ENCODE peak calls at places on chromosomes 13 and 19, in six cellular contexts. One of them, this sample, is unnamed.

GRCh38 chr19:48925240-48925843 is 8.2 kb upstream of the DHDH start:
- DNase-seq in PC-3: peak
- DNase-seq in MM.1S: no peak
- DNase-seq in neural progenitor cell: no peak
- DNase-seq in OCI-LY7: no peak
- DNase-seq in GM23338: no peak
- DNase-seq in this sample: peak

GRCh38 chr13:26051231-26052135 is at the start of gene SHISA2:
- DNase-seq in MM.1S: peak
- DNase-seq in GM23338: peak
- DNase-seq in PC-3: peak
- DNase-seq in OCI-LY7: no peak
- DNase-seq in neural progenitor cell: peak
- DNase-seq in this sample: peak

GRCh38 chr13:20873348-20873747 is 29.2 kb downstream of the XPO4 start:
- DNase-seq in PC-3: peak
- DNase-seq in GM23338: no peak
- DNase-seq in neural progenitor cell: peak
- DNase-seq in MM.1S: no peak
- DNase-seq in OCI-LY7: no peak
- DNase-seq in this sample: no peak

GRCh38 chr19:35775298-35776101 is at the start of gene ARHGAP33:
- DNase-seq in GM23338: peak
- DNase-seq in neural progenitor cell: peak
- DNase-seq in MM.1S: peak
- DNase-seq in PC-3: peak
- DNase-seq in OCI-LY7: peak
- DNase-seq in this sample: peak

GRCh38 chr13:28421674-28422410 is 73.1 kb downstream of the FLT1 start:
- DNase-seq in GM23338: no peak
- DNase-seq in neural progenitor cell: no peak
- DNase-seq in OCI-LY7: no peak
- DNase-seq in PC-3: no peak
- DNase-seq in MM.1S: no peak
- DNase-seq in this sample: no peak

GRCh38 chr19:19655641-19656343 is 7.7 kb downstream of the ATP13A1 start:
- DNase-seq in GM23338: no peak
- DNase-seq in MM.1S: no peak
- DNase-seq in PC-3: no peak
- DNase-seq in OCI-LY7: no peak
- DNase-seq in neural progenitor cell: no peak
- DNase-seq in this sample: no peak

GRCh38 chr13:38821753-38822551 is 135.1 kb downstream of the FREM2 start:
- DNase-seq in neural progenitor cell: no peak
- DNase-seq in OCI-LY7: no peak
- DNase-seq in PC-3: no peak
- DNase-seq in MM.1S: peak
- DNase-seq in GM23338: no peak
- DNase-seq in this sample: no peak

GRCh38 chr13:42458193-42458592 is 115.8 kb upstream of the TNFSF11 start:
- DNase-seq in OCI-LY7: no peak
- DNase-seq in MM.1S: no peak
- DNase-seq in neural progenitor cell: no peak
- DNase-seq in GM23338: no peak
- DNase-seq in PC-3: no peak
- DNase-seq in this sample: no peak

GRCh38 chr19:45402469-45403070 is 2.3 kb downstream of the PPP1R13L start:
- DNase-seq in PC-3: no peak
- DNase-seq in GM23338: peak
- DNase-seq in neural progenitor cell: peak
- DNase-seq in OCI-LY7: no peak
- DNase-seq in MM.1S: no peak
- DNase-seq in this sample: peak

GRCh38 chr13:102978168-102978567 is 88.0 kb downstream of the SLC10A2 start:
- DNase-seq in PC-3: no peak
- DNase-seq in neural progenitor cell: no peak
- DNase-seq in OCI-LY7: no peak
- DNase-seq in MM.1S: no peak
- DNase-seq in GM23338: no peak
- DNase-seq in this sample: no peak

GRCh38 chr19:6100284-6100915 is 9.9 kb downstream of the RFX2 start:
- DNase-seq in PC-3: no peak
- DNase-seq in GM23338: peak
- DNase-seq in neural progenitor cell: no peak
- DNase-seq in OCI-LY7: no peak
- DNase-seq in MM.1S: peak
- DNase-seq in this sample: no peak

GRCh38 chr13:101455863-101456262 is 3.4 kb downstream of the ITGBL1 start:
- DNase-seq in MM.1S: no peak
- DNase-seq in GM23338: peak
- DNase-seq in OCI-LY7: no peak
- DNase-seq in PC-3: peak
- DNase-seq in neural progenitor cell: no peak
- DNase-seq in this sample: peak

GRCh38 chr13:111474136-111475002 is 153.9 kb downstream of the TEX29 start:
- DNase-seq in MM.1S: no peak
- DNase-seq in PC-3: peak
- DNase-seq in OCI-LY7: peak
- DNase-seq in neural progenitor cell: peak
- DNase-seq in GM23338: peak
- DNase-seq in this sample: peak

GRCh38 chr13:39612023-39612637 is 9.1 kb upstream of the LHFPL6 start:
- DNase-seq in MM.1S: peak
- DNase-seq in OCI-LY7: peak
- DNase-seq in GM23338: peak
- DNase-seq in PC-3: peak
- DNase-seq in neural progenitor cell: peak
- DNase-seq in this sample: peak

GRCh38 chr13:30766957-30767603 is 31.7 kb downstream of the ALOX5AP start:
- DNase-seq in GM23338: no peak
- DNase-seq in OCI-LY7: peak
- DNase-seq in neural progenitor cell: no peak
- DNase-seq in MM.1S: no peak
- DNase-seq in PC-3: no peak
- DNase-seq in this sample: peak

DNA sequence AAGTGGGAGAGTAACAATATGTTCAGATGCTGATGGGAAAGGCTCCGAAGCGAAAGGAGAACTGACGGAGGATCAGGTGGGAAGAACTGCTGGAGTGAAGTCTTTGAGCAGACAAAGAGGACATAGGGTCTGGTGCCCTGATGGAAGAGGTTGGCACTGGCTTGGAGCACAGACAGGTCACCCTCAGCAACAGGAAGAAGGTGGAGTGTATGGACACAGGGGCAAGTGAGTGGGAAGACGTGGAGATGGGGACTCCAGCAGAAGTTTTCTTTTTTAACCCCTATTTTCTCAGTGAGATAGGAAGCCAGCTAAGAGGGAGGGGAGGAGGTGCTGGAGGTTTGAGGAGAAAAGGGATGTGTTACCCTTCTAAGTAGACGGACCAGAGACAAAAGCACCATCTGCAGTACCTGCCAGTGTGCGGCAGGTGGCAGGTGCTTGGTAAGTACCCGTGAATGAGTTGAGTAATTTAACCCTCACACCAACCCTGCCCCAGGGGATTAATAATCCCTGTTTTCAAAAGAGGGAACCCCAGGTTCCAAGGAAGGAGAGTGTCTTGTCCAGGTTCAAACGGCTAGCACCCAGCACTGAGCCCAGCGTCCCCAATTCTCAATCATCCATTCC is 11.2 kb downstream of the HAS1 start:
- DNase-seq in OCI-LY7: peak
- DNase-seq in MM.1S: no peak
- DNase-seq in PC-3: peak
- DNase-seq in neural progenitor cell: peak
- DNase-seq in GM23338: peak
- DNase-seq in this sample: peak
- TF ChIP-seq CTCF in OCI-LY7: peak
- TF ChIP-seq CTCF in MM.1S: no peak
- TF ChIP-seq CTCF in PC-3: peak
- TF ChIP-seq CTCF in neural progenitor cell: peak
- TF ChIP-seq CTCF in GM23338: peak
- TF ChIP-seq CTCF in this sample: peak

DNA sequence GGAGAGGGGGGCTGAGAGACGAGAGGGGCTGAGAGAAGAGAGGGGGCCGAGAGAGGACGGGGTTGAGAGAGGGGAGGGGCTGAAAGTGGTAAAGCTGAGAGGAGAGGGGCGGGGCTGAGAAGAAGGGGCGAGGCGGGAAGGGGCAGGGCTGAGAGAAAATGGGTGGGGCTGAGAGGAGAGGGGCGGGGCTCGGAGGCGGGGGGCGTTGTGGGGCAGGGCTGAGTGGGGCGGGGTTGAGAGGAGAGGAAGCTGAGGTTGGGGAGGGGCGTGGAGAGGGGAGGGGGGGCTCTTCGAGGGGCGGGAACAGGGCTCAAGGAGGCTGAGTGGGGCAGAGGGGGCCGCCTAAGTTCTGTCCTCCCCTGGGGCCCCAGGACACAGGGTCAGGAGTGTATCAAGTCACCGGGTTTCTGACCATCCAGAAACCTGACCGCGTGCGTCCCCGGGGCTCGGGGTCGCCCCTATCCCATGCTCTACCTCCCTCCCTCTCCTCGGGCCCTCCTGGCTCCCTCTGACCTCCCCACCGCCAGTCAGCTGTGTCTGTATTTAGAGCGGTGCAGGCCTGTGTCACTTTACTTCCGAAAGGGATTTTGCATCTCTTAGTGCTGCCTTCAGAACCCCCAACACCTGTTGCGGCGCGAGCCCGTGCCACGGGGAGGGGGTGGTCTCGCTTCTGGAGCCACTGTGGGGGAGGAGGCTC is 38.6 kb upstream of the SEMA6B start:
- DNase-seq in PC-3: peak
- DNase-seq in MM.1S: peak
- DNase-seq in GM23338: peak
- DNase-seq in OCI-LY7: peak
- DNase-seq in neural progenitor cell: peak
- DNase-seq in this sample: peak
- TF ChIP-seq EZH2phosphoT487 in PC-3: no peak
- TF ChIP-seq EZH2phosphoT487 in MM.1S: no peak
- TF ChIP-seq EZH2phosphoT487 in GM23338: no peak
- TF ChIP-seq EZH2phosphoT487 in OCI-LY7: no peak
- TF ChIP-seq EZH2phosphoT487 in neural progenitor cell: no peak
- TF ChIP-seq EZH2phosphoT487 in this sample: no peak

GRCh38 chr13:49569993-49570689 is 15.2 kb downstream of the RCBTB1 start:
- DNase-seq in neural progenitor cell: no peak
- DNase-seq in PC-3: peak
- DNase-seq in MM.1S: no peak
- DNase-seq in GM23338: no peak
- DNase-seq in OCI-LY7: no peak
- DNase-seq in this sample: no peak
- H3K27ac ChIP-seq in neural progenitor cell: no peak
- H3K27ac ChIP-seq in PC-3: peak
- H3K27ac ChIP-seq in MM.1S: no peak
- H3K27ac ChIP-seq in GM23338: no peak
- H3K27ac ChIP-seq in OCI-LY7: no peak
- H3K27ac ChIP-seq in this sample: no peak

DNA sequence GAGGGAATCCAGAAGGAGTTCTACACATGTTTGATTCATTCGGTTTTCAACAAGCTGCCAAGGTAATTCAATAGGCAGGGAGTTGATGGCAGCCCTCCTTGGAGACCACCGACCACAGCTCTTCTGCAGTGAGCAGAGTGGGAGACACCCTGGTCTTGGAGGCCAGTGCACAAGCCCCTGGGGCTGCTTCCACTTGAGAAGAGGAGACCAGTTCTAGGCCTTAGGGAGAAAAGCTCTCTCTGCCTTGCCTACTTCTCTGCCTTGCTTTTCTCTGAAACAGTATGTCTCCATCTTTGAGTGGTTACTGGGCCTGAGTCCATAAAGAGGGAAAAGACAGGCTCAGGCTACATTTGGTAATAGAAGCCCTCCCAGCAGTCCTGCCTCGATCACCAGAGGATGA is 671.9 kb downstream of the UQCRFS1 start:
- DNase-seq in MM.1S: no peak
- DNase-seq in GM23338: no peak
- DNase-seq in PC-3: no peak
- DNase-seq in OCI-LY7: no peak
- DNase-seq in neural progenitor cell: no peak
- DNase-seq in this sample: no peak
- TF ChIP-seq CTCF in MM.1S: no peak
- TF ChIP-seq CTCF in GM23338: no peak
- TF ChIP-seq CTCF in PC-3: no peak
- TF ChIP-seq CTCF in OCI-LY7: no peak
- TF ChIP-seq CTCF in neural progenitor cell: no peak
- TF ChIP-seq CTCF in this sample: no peak

GRCh38 chr19:1312732-1313694 is 27.3 kb downstream of the EFNA2 start:
- DNase-seq in neural progenitor cell: peak
- DNase-seq in OCI-LY7: no peak
- DNase-seq in MM.1S: no peak
- DNase-seq in GM23338: no peak
- DNase-seq in PC-3: peak
- DNase-seq in this sample: peak
- TF ChIP-seq EZH2phosphoT487 in neural progenitor cell: no peak
- TF ChIP-seq EZH2phosphoT487 in OCI-LY7: no peak
- TF ChIP-seq EZH2phosphoT487 in MM.1S: no peak
- TF ChIP-seq EZH2phosphoT487 in GM23338: no peak
- TF ChIP-seq EZH2phosphoT487 in PC-3: no peak
- TF ChIP-seq EZH2phosphoT487 in this sample: no peak

GRCh38 chr13:36921902-36922301 is 1.9 kb upstream of the SMAD9 start:
- DNase-seq in PC-3: no peak
- DNase-seq in neural progenitor cell: no peak
- DNase-seq in GM23338: no peak
- DNase-seq in MM.1S: no peak
- DNase-seq in OCI-LY7: no peak
- DNase-seq in this sample: no peak

GRCh38 chr13:36918246-36919060 is 1.6 kb downstream of the SMAD9 start:
- DNase-seq in PC-3: no peak
- DNase-seq in GM23338: peak
- DNase-seq in MM.1S: no peak
- DNase-seq in OCI-LY7: peak
- DNase-seq in neural progenitor cell: peak
- DNase-seq in this sample: no peak

GRCh38 chr13:36919206-36919832 is 719 bp downstream of the SMAD9 start:
- DNase-seq in PC-3: peak
- DNase-seq in OCI-LY7: peak
- DNase-seq in GM23338: peak
- DNase-seq in MM.1S: no peak
- DNase-seq in neural progenitor cell: peak
- DNase-seq in this sample: peak

GRCh38 chr13:36919833-36920611 is at the start of gene SMAD9:
- DNase-seq in GM23338: peak
- DNase-seq in neural progenitor cell: peak
- DNase-seq in OCI-LY7: peak
- DNase-seq in MM.1S: peak
- DNase-seq in PC-3: peak
- DNase-seq in this sample: peak

DNA sequence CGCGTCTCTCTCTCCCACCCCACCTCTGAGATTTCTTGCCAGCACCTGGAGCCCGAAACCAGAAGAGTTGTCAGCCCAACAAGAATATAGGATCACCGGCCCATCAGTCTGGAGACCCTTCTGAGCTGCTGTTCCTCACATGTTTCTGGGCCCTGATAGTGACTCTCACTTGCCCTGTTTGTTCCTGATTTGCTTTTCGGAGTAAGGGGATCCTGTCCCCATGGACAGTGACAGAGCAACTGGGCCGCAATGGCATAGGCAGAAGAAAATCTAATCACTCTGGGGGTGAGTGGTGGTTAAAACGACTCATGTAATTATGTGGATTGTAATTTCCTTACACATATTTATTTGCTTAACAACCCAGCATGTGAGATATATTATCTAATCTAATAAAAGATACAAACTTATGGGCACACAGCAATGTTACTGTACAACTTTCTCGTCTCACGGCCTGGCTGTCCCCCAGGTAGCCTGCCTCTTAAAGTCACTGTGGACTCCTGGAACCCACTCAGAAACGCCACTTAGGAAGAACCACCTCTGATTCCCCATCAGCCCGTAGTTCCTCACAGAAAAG is 661 bp upstream of the SMAD9 start:
- DNase-seq in PC-3: no peak
- DNase-seq in OCI-LY7: peak
- DNase-seq in neural progenitor cell: peak
- DNase-seq in MM.1S: no peak
- DNase-seq in GM23338: peak
- DNase-seq in this sample: no peak
- H3K27ac ChIP-seq in PC-3: no peak
- H3K27ac ChIP-seq in OCI-LY7: peak
- H3K27ac ChIP-seq in neural progenitor cell: no peak
- H3K27ac ChIP-seq in MM.1S: no peak
- H3K27ac ChIP-seq in GM23338: no peak
- H3K27ac ChIP-seq in this sample: peak

This sample was measured in hepatocyte.